ENCODE peak calls at places on chromosomes 4 and X, in eight cellular contexts. W, S, V, H, T, Q, Z and P are unnamed samples.

GRCh38 chr4:178306565-178306964 is 864.3 kb upstream of the AGA start:
- DNase-seq in W (no peak), S (no peak), V (no peak), H (no peak), T (peak), Q (no peak), Z (no peak), P (no peak)

GRCh38 chrX:133495464-133496391 is 80.4 kb upstream of the GPC4 start:
- DNase-seq in W (peak), S (no peak), V (no peak), H (no peak), T (peak), Q (no peak), Z (no peak), P (no peak)

GRCh38 chrX:48156014-48156413 is 25.6 kb downstream of the SPACA5B start:
- DNase-seq in W (no peak), S (no peak), V (no peak), H (no peak), T (no peak), Q (no peak), Z (no peak), P (no peak)

GRCh38 chrX:31522760-31523159 is 450.9 kb upstream of the FTHL17 start:
- DNase-seq in W (no peak), S (no peak), V (no peak), H (no peak), T (no peak), Q (no peak), Z (no peak), P (no peak)

GRCh38 chr4:67158669-67159068 is 386.6 kb downstream of the CENPC start:
- DNase-seq in W (no peak), S (no peak), V (no peak), H (peak), T (no peak), Q (no peak), Z (no peak), P (no peak)

GRCh38 chrX:7117587-7117986 is 29.9 kb upstream of the STS start:
- DNase-seq in W (no peak), S (no peak), V (no peak), H (no peak), T (no peak), Q (no peak), Z (no peak), P (no peak)

GRCh38 chr4:1400861-1401408 is 5.3 kb downstream of the NKX1-1 start:
- DNase-seq in W (peak), S (no peak), V (no peak), H (no peak), T (no peak), Q (no peak), Z (no peak), P (no peak)

GRCh38 chr4:169283114-169283509 is 12.4 kb upstream of the SH3RF1 start:
- DNase-seq in W (no peak), S (peak), V (no peak), H (no peak), T (peak), Q (no peak), Z (no peak), P (no peak)

GRCh38 chr4:128387600-128388351 is 100.2 kb upstream of the PGRMC2 start:
- DNase-seq in W (no peak), S (peak), V (no peak), H (no peak), T (peak), Q (no peak), Z (no peak), P (no peak)

GRCh38 chrX:107599371-107599970 is 28.8 kb upstream of the PRPS1 start:
- DNase-seq in W (no peak), S (no peak), V (no peak), H (no peak), T (no peak), Q (no peak), Z (no peak), P (no peak)

GRCh38 chr4:61200195-61200990 is at the start of gene ADGRL3:
- DNase-seq in W (peak), S (no peak), V (no peak), H (peak), T (no peak), Q (no peak), Z (no peak), P (no peak)

GRCh38 chr4:109495514-109495913 is 61.9 kb downstream of the SEC24B start:
- DNase-seq in W (no peak), S (no peak), V (no peak), H (no peak), T (no peak), Q (no peak), Z (no peak), P (no peak)

GRCh38 chr4:150664935-150665334 is 83.0 kb downstream of the MAB21L2 start:
- DNase-seq in W (no peak), S (peak), V (no peak), H (no peak), T (peak), Q (no peak), Z (no peak), P (no peak)

GRCh38 chrX:74835566-74835965 is 89.7 kb downstream of the NEXMIF start:
- DNase-seq in W (no peak), S (no peak), V (no peak), H (no peak), T (peak), Q (no peak), Z (no peak), P (no peak)

GRCh38 chrX:15616531-15616930 is 15.8 kb upstream of the ACE2 start:
- DNase-seq in W (no peak), S (no peak), V (no peak), H (no peak), T (no peak), Q (no peak), Z (no peak), P (no peak)

GRCh38 chrX:50114113-50114512 is 86.7 kb downstream of the AKAP4 start:
- DNase-seq in W (no peak), S (no peak), V (no peak), H (no peak), T (no peak), Q (no peak), Z (no peak), P (no peak)

GRCh38 chr4:52572936-52573485 is 86.1 kb downstream of the USP46 start:
- DNase-seq in W (no peak), S (peak), V (no peak), H (no peak), T (peak), Q (no peak), Z (no peak), P (no peak)